ENCODE peak calls at places on chromosomes 1 and 21, in nine cellular contexts. F is HT-29; P is COR-L47; Y is activated naive CD4-positive, alpha-beta T cell treated with anti-CD3 and anti-CD28 coated beads, Interleukin-2, amount 50 U/mL, for 16 hours; N is neuronal stem cell; D is activated T-helper 9 cell treated with anti-CD3 and anti-CD28 coated beads, Interleukin-2, amount 50 U/mL, for 16 hours; I is smooth muscle cell of the brain vasculature; S is AG08395; K is left ventricle myocardium superior. T is an unnamed sample.

GRCh38 chr1:237795558-237795957 is 95.2 kb downstream of the ZP4 start:
- DNase-seq in D (no peak), S (no peak), N (no peak), Y (no peak), P (no peak), F (no peak), K (no peak), I (no peak), T (no peak)

GRCh38 chr1:93692983-93693591 is 11.4 kb upstream of the BCAR3 start:
- DNase-seq in N (no peak), D (no peak), K (no peak), Y (peak), F (peak), P (no peak), I (no peak), S (peak), T (no peak)

GRCh38 chr1:43979528-43980254 is 681 bp downstream of the B4GALT2 start:
- DNase-seq in P (no peak), D (no peak), Y (no peak), F (peak), I (no peak), S (peak), K (peak), N (no peak), T (no peak)

GRCh38 chr1:67126111-67126746 is 8.5 kb downstream of the C1orf141 start:
- DNase-seq in K (no peak), S (peak), P (no peak), F (no peak), D (no peak), I (no peak), Y (no peak), N (no peak), T (no peak)

GRCh38 chr1:226432586-226433360 is 24.9 kb upstream of the PARP1 start:
- DNase-seq in F (no peak), P (no peak), N (no peak), S (no peak), K (no peak), Y (no peak), D (no peak), I (no peak), T (no peak)

GRCh38 chr1:72063364-72063763 is 219.0 kb downstream of the NEGR1 start:
- DNase-seq in F (no peak), I (no peak), D (no peak), P (no peak), S (no peak), K (no peak), N (no peak), Y (no peak), T (no peak)

GRCh38 chr1:176789571-176790090 is 326.7 kb downstream of the PAPPA2 start:
- DNase-seq in N (no peak), K (no peak), P (no peak), D (no peak), Y (no peak), F (no peak), S (peak), I (no peak), T (no peak)

GRCh38 chr1:181508486-181509165 is 25.3 kb downstream of the CACNA1E start:
- DNase-seq in F (no peak), D (no peak), P (no peak), K (no peak), N (no peak), S (no peak), I (no peak), Y (no peak), T (no peak)

GRCh38 chr1:209510063-209510462 is 73.5 kb upstream of the CAMK1G start:
- DNase-seq in Y (no peak), D (no peak), S (no peak), P (no peak), F (no peak), N (no peak), I (no peak), K (no peak), T (no peak)

GRCh38 chr1:66278260-66279046 is 255.5 kb upstream of the SGIP1 start:
- DNase-seq in Y (no peak), S (no peak), P (no peak), F (no peak), D (no peak), N (no peak), I (no peak), K (no peak), T (peak)

GRCh38 chr1:36464605-36465393 is 615 bp upstream of the MRPS15 start:
- DNase-seq in Y (no peak), F (no peak), S (no peak), I (no peak), P (peak), N (no peak), K (no peak), D (no peak), T (peak)

GRCh38 chr1:91555821-91556531 is 55.3 kb downstream of the CDC7 start:
- DNase-seq in Y (peak), I (no peak), K (no peak), S (peak), P (no peak), D (peak), N (no peak), F (no peak), T (no peak)

GRCh38 chr1:113216664-113217063 is 143.7 kb downstream of the LRIG2 start:
- DNase-seq in P (no peak), Y (no peak), N (no peak), K (no peak), S (no peak), F (no peak), I (no peak), D (no peak), T (no peak)

GRCh38 chr1:1208713-1209433 is 2.5 kb upstream of the TNFRSF18 start:
- DNase-seq in D (no peak), P (no peak), F (no peak), S (no peak), K (peak), I (no peak), N (no peak), Y (no peak), T (no peak)

GRCh38 chr1:59686574-59686973 is 128.2 kb upstream of the HOOK1 start:
- DNase-seq in D (no peak), P (no peak), I (no peak), K (no peak), S (no peak), N (no peak), F (no peak), Y (no peak), T (no peak)

GRCh38 chr1:32761253-32761877 is 55.8 kb downstream of the YARS1 start:
- DNase-seq in Y (peak), S (peak), D (no peak), I (no peak), K (peak), P (no peak), F (peak), N (no peak), T (no peak)

GRCh38 chr1:21293537-21294265 is 3.4 kb upstream of the ECE1 start:
- DNase-seq in S (no peak), N (no peak), P (no peak), K (no peak), D (peak), I (no peak), F (no peak), Y (peak), T (peak)

GRCh38 chr1:36351222-36351977 is 28.0 kb upstream of the EVA1B start:
- DNase-seq in I (no peak), K (no peak), N (peak), F (no peak), P (no peak), Y (no peak), S (peak), D (no peak), T (no peak)

GRCh38 chr21:46004168-46004861 is 22.7 kb downstream of the COL6A1 start:
- DNase-seq in N (no peak), F (no peak), I (no peak), D (no peak), K (peak), S (no peak), P (no peak), Y (no peak), T (no peak)

GRCh38 chr21:36718951-36719501 is 20.1 kb downstream of the SIM2 start:
- DNase-seq in I (no peak), Y (no peak), F (peak), N (no peak), D (no peak), S (no peak), P (no peak), K (no peak), T (no peak)

GRCh38 chr1:229940689-229941088 is 126.3 kb upstream of the GALNT2 start:
- DNase-seq in I (peak), D (no peak), P (no peak), F (no peak), K (no peak), S (no peak), Y (no peak), N (no peak), T (no peak)

GRCh38 chr1:199857103-199857502 is 170.4 kb upstream of the NR5A2 start:
- DNase-seq in P (no peak), I (no peak), S (peak), N (no peak), F (no peak), D (no peak), K (no peak), Y (no peak), T (no peak)

GRCh38 chr1:94884101-94884875 is 42.6 kb downstream of the CNN3 start:
- DNase-seq in N (peak), Y (no peak), D (no peak), I (no peak), F (no peak), S (peak), K (no peak), P (peak), T (no peak)

GRCh38 chr1:47569261-47569660 is 131.4 kb downstream of the FOXD2 start:
- DNase-seq in P (no peak), D (no peak), F (no peak), S (no peak), K (no peak), I (no peak), Y (no peak), N (no peak), T (no peak)

GRCh38 chr1:34710811-34711210 is 44.0 kb upstream of the GJB5 start:
- DNase-seq in N (no peak), Y (no peak), I (no peak), P (no peak), D (no peak), K (no peak), S (no peak), F (no peak), T (no peak)

GRCh38 chr1:77831976-77832695 is 52.7 kb downstream of the MIGA1 start:
- DNase-seq in I (no peak), N (no peak), Y (no peak), F (no peak), P (no peak), D (no peak), S (peak), K (no peak), T (no peak)

GRCh38 chr1:197393105-197393504 is 125.1 kb downstream of the CRB1 start:
- DNase-seq in S (no peak), F (no peak), P (no peak), D (no peak), K (no peak), I (no peak), Y (no peak), N (no peak), T (no peak)

GRCh38 chr1:36384542-36385409 is 948 bp downstream of the STK40 start:
- DNase-seq in K (peak), D (no peak), N (no peak), F (peak), P (peak), S (no peak), Y (peak), I (no peak), T (peak)

GRCh38 chr1:208449951-208450350 is 205.8 kb upstream of the PLXNA2 start:
- DNase-seq in I (no peak), Y (no peak), S (no peak), P (peak), F (no peak), N (no peak), D (no peak), K (no peak), T (no peak)

GRCh38 chr1:96865731-96866684 is 144.4 kb downstream of the PTBP2 start:
- DNase-seq in Y (no peak), I (peak), F (no peak), D (no peak), K (no peak), S (peak), N (no peak), P (no peak), T (no peak)

GRCh38 chr21:36703626-36704280 is 4.8 kb downstream of the SIM2 start:
- DNase-seq in F (no peak), D (no peak), I (no peak), K (no peak), Y (no peak), S (no peak), P (no peak), N (no peak), T (no peak)

GRCh38 chr1:200530551-200531261 is 89.8 kb downstream of the KIF14 start:
- DNase-seq in N (no peak), K (no peak), S (no peak), F (no peak), I (no peak), D (no peak), Y (peak), P (no peak), T (no peak)

GRCh38 chr1:46581685-46582455 is 22.2 kb downstream of the MKNK1 start:
- DNase-seq in P (no peak), N (no peak), I (no peak), K (no peak), D (no peak), Y (no peak), F (no peak), S (no peak), T (no peak)

GRCh38 chr1:84403362-84403761 is 5.1 kb downstream of the DNASE2B start:
- DNase-seq in K (no peak), S (no peak), F (no peak), D (no peak), N (no peak), Y (no peak), I (no peak), P (no peak), T (no peak)

GRCh38 chr21:44013380-44014088 is 1.4 kb downstream of the TRAPPC10 start:
- DNase-seq in N (no peak), P (no peak), F (peak), S (no peak), I (no peak), Y (peak), K (no peak), D (peak), T (peak)

GRCh38 chr1:228668553-228669400 is 66.5 kb upstream of the RHOU start:
- DNase-seq in I (no peak), P (no peak), S (peak), N (no peak), D (no peak), Y (no peak), F (peak), K (no peak), T (no peak)

GRCh38 chr1:61092643-61093042 is 10.3 kb downstream of the NFIA start:
- DNase-seq in N (no peak), F (no peak), I (no peak), D (no peak), Y (no peak), P (no peak), K (no peak), S (no peak), T (no peak)

GRCh38 chr21:27425172-27425571 is 458.3 kb upstream of the ADAMTS5 start:
- DNase-seq in S (no peak), K (no peak), Y (no peak), P (no peak), N (no peak), I (no peak), F (no peak), D (no peak), T (no peak)

GRCh38 chr1:8560611-8561544 is 243.0 kb downstream of the SLC45A1 start:
- DNase-seq in F (peak), Y (no peak), D (no peak), N (peak), I (no peak), P (peak), S (peak), K (no peak), T (peak)